ENCODE peak calls at places on chromosomes 6 and 20, in six cellular contexts. V is GM12891, A is H1, U is endothelial cell of umbilical vein, W is stomach, F is prostate gland. H is an unnamed sample.

GRCh38 chr6:82691997-82692396 is 328.4 kb downstream of the TPBG start:
- DNase-seq in V (no peak), A (no peak), U (no peak), W (no peak), F (no peak), H (no peak)

GRCh38 chr20:22414354-22414753 is 170.0 kb downstream of the FOXA2 start:
- DNase-seq in V (no peak), A (no peak), U (no peak), W (no peak), F (no peak), H (no peak)

GRCh38 chr6:95448208-95448607 is 129.1 kb upstream of the MANEA start:
- DNase-seq in V (no peak), A (no peak), U (no peak), W (no peak), F (no peak), H (no peak)

GRCh38 chr20:64057628-64058498 is 5.1 kb upstream of the TCEA2 start:
- DNase-seq in V (peak; percentile 95), A (peak; percentile 98), U (peak; percentile 79), W (peak; percentile 81), F (peak; percentile 53), H (no peak)

GRCh38 chr6:160973311-160973710 is 18.3 kb upstream of the MAP3K4 start:
- DNase-seq in V (no peak), A (no peak), U (no peak), W (no peak), F (no peak), H (no peak)

GRCh38 chr20:57622579-57623381 is 2.6 kb upstream of the ZBP1 start:
- DNase-seq in V (no peak), A (peak; percentile 90), U (peak; percentile 58), W (peak; percentile 68), F (peak; percentile 61), H (peak; percentile 58)

GRCh38 chr6:3751019-3751729 is at the start of gene PXDC1:
- DNase-seq in V (no peak), A (peak; percentile 70), U (peak; percentile 28), W (no peak), F (no peak), H (no peak)

GRCh38 chr20:8082025-8082424 is 50.0 kb upstream of the PLCB1 start:
- DNase-seq in V (no peak), A (no peak), U (no peak), W (no peak), F (no peak), H (no peak)

GRCh38 chr6:26538572-26538902 is 371 bp downstream of the HMGN4 start:
- DNase-seq in V (no peak), A (no peak), U (no peak), W (no peak), F (no peak), H (no peak)

GRCh38 chr6:132973556-132973993 is 159.2 kb downstream of the RPS12 start:
- DNase-seq in V (no peak), A (no peak), U (no peak), W (no peak), F (no peak), H (no peak)

GRCh38 chr6:147567141-147567805 is 58.8 kb downstream of the SAMD5 start:
- DNase-seq in V (no peak), A (no peak), U (no peak), W (no peak), F (no peak), H (no peak)

GRCh38 chr6:161372422-161372793 is 98.5 kb upstream of the AGPAT4 start:
- DNase-seq in V (no peak), A (no peak), U (no peak), W (no peak), F (no peak), H (no peak)

GRCh38 chr6:73606428-73606827 is 47.4 kb downstream of the SLC17A5 start:
- DNase-seq in V (no peak), A (no peak), U (no peak), W (no peak), F (no peak), H (no peak)

GRCh38 chr6:156273065-156273711 is 504.0 kb upstream of the ARID1B start:
- DNase-seq in V (no peak), A (no peak), U (no peak), W (no peak), F (no peak), H (no peak)

GRCh38 chr6:63553208-63553607 is 19.1 kb upstream of the LOC128125822 start:
- DNase-seq in V (no peak), A (no peak), U (no peak), W (no peak), F (no peak), H (no peak)

GRCh38 chr20:45972500-45973183 is 639 bp upstream of the ZNF335 start:
- DNase-seq in V (peak; percentile 92), A (no peak), U (no peak), W (no peak), F (no peak), H (no peak)

GRCh38 chr20:41136336-41136694 is 1.0 kb upstream of the PLCG1 start:
- DNase-seq in V (no peak), A (no peak), U (no peak), W (no peak), F (no peak), H (no peak)

DNA sequence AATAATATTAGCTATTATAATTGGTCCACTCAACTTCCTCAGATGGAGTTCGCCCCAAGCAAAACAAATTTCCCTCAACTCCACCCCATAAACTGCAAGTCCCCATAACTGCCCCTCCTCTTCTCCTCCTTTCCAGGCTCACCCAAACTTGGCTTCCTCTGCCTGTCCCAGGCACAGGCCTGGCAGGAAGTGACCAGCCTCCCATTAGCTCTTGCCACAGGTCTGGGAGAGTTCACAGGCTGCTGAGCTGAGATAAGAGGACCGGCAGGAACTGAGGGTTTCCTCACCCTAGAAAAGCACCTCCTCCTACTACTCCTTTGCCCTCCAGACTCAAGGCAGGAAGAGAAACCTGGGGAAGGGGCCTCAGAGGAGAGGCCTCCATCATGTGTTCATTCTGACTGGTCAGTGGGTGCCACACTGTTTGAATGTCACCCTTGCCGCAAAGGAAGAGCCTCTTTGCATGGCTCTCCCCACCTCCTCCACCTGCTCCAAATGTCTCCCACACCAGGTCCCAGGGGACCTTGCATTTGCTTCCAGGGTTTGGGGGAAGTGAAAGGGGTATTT is 24.5 kb upstream of the SMIM29 start:
- DNase-seq in V (no peak), A (no peak), U (peak; percentile 95), W (peak; percentile 46), F (no peak), H (no peak)
- TF ChIP-seq POLR2AphosphoS5 in V (no peak), A (no peak), U (peak; percentile 94), W (peak; percentile 22), F (no peak), H (peak; percentile 57)

GRCh38 chr6:41531591-41532582 is 14.3 kb upstream of the FOXP4 start:
- DNase-seq in V (peak; percentile 74), A (no peak), U (peak; percentile 50), W (no peak), F (no peak), H (no peak)
- TF ChIP-seq POLR2AphosphoS5 in V (no peak), A (no peak), U (no peak), W (no peak), F (no peak), H (no peak)

DNA sequence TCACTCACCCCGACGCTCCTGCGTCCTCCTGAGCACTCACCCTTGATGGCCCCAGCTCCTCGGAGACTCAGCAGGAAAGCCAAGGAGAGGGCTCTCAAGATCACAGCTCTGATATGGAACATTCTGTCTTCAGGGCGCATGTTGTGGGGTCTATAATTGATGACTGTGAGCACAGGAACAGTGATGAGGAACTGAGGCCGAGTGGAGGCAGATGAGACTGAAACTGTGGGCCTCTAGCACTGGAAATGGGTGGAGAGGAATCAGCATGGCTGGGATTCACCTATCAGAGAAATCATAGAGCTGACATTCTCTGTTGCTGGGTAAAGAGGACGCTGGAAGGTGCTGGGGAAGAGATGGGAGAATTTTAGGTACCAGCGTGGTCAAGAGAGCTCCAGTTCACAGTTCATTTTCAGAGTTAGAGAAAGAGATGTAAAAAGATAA is at the start of gene HLA-DPA1:
- DNase-seq in V (peak; percentile 42), A (no peak), U (no peak), W (peak; percentile 63), F (no peak), H (no peak)
- TF ChIP-seq POLR2AphosphoS5 in V (peak; percentile 99), A (no peak), U (no peak), W (peak; percentile 94), F (peak; percentile 52), H (peak; percentile 21)

DNA sequence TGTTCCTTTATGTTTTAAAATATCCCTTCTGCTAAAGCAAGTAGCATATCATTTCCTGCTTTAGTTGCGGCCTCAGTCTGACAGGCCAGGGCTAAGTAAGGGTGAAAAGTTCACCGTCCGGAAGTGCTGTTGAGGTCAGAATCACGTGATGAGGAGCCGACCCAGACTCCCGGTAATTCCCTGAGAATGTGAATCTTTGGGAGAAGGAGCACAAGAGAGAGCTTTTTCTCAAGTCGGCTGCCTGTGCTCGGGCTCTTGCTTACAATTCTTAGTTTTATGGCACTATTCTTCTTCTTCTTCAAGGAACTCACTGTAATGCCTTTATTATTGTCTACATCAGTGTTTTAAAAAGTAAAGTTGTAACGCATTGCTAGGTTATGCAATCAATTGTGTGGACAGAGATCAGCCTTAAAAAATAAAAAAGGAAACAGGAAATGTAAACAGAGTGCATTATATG is 309.3 kb downstream of the PRL start:
- DNase-seq in V (peak; percentile 23), A (no peak), U (peak; percentile 96), W (peak; percentile 44), F (peak; percentile 34), H (no peak)
- TF ChIP-seq POLR2AphosphoS5 in V (no peak), A (no peak), U (peak; percentile 61), W (peak; percentile 52), F (peak; percentile 77), H (peak; percentile 93)

DNA sequence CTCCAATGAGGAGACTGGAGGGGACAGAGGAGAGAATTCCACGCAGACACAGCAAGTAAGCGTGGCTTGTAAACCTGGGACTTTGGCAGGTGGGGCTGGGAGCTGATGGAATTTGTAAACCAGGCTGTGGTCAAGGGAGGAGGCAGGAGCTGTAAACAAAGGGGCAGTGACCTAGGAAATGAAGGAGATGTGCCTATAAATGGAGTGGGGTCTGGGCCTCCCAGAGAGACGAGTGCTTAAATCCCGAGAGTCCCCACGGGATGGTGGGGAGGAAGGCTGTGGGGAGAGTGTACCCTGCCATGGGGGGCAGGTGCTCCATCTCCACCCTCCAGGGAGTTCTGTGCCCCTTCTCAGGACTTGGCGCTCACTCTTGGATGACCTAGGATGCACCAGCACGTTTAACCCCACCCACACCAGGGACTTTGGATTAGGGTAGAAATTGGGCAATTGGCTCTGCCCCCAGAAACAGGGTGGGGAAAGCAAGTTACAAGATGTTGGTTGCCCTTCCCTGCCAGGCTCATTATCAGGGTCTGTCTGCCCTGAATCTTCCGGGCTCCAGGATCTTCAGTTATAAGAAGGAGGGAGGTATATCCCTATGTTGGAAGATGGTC is 4.0 kb upstream of the DHX16 start:
- DNase-seq in V (no peak), A (no peak), U (no peak), W (no peak), F (no peak), H (no peak)
- TF ChIP-seq POLR2AphosphoS5 in V (no peak), A (no peak), U (no peak), W (no peak), F (no peak), H (no peak)

GRCh38 chr20:17608701-17609497 is 39.0 kb downstream of the DSTN start:
- DNase-seq in V (no peak), A (no peak), U (no peak), W (no peak), F (no peak), H (no peak)

GRCh38 chr20:17601957-17602356 is 32.1 kb downstream of the DSTN start:
- DNase-seq in V (no peak), A (no peak), U (no peak), W (no peak), F (no peak), H (no peak)

GRCh38 chr20:17602493-17602892 is 32.6 kb downstream of the DSTN start:
- DNase-seq in V (no peak), A (no peak), U (no peak), W (no peak), F (no peak), H (no peak)

GRCh38 chr20:17606001-17606400 is 36.1 kb downstream of the DSTN start:
- DNase-seq in V (no peak), A (no peak), U (no peak), W (no peak), F (no peak), H (no peak)

GRCh38 chr20:17605131-17605660 is 35.3 kb downstream of the DSTN start:
- DNase-seq in V (no peak), A (no peak), U (no peak), W (peak; percentile 74), F (no peak), H (no peak)
- TF ChIP-seq POLR2AphosphoS5 in V (no peak), A (no peak), U (no peak), W (no peak), F (peak; percentile 61), H (no peak)